ENCODE peak calls at places on chromosomes 7 and 10, in ten cellular contexts. P, U, Z, V, W, F, X, M, B and A are unnamed samples.

GRCh38 chr10:73914036-73914435 is 3.1 kb downstream of the PLAU start:
- DNase-seq in U (no peak), X (no peak), B (no peak), F (no peak), P (no peak), V (no peak), M (no peak), Z (no peak), W (no peak), A (no peak)

GRCh38 chr10:75910032-75910431 is 478.6 kb downstream of the LRMDA start:
- DNase-seq in X (no peak), Z (no peak), P (no peak), F (no peak), M (no peak), B (no peak), V (no peak), W (no peak), U (peak; percentile 34), A (no peak)

GRCh38 chr10:86646933-86647332 is 7.4 kb upstream of the OPN4 start:
- DNase-seq in Z (no peak), X (no peak), V (no peak), B (no peak), P (no peak), M (no peak), F (no peak), W (no peak), U (no peak), A (no peak)

GRCh38 chr10:85510682-85511081 is 855.9 kb downstream of the GRID1 start:
- DNase-seq in B (no peak), V (no peak), Z (no peak), U (no peak), F (no peak), W (no peak), M (no peak), X (peak; percentile 14), P (peak; percentile 24), A (no peak)

GRCh38 chr7:68679456-68680234 is 918.6 kb upstream of the AUTS2 start:
- DNase-seq in F (no peak), M (no peak), P (no peak), V (no peak), U (no peak), Z (no peak), X (no peak), W (no peak), B (no peak), A (no peak)

GRCh38 chr10:49313501-49314070 is 14.6 kb downstream of the C10orf71 start:
- DNase-seq in V (no peak), P (no peak), Z (no peak), X (no peak), U (no peak), B (no peak), W (no peak), F (no peak), M (no peak), A (no peak)

GRCh38 chr7:95577137-95577536 is 19.2 kb downstream of the PDK4 start:
- DNase-seq in M (no peak), V (no peak), W (no peak), B (no peak), U (no peak), P (no peak), Z (no peak), F (no peak), X (no peak), A (no peak)

GRCh38 chr7:140403878-140404564 is at the start of gene RAB19:
- DNase-seq in B (no peak), W (no peak), X (no peak), V (no peak), F (peak; percentile 79), Z (peak; percentile 82), M (peak; percentile 14), U (peak; percentile 72), P (peak; percentile 43), A (peak; percentile 53)

GRCh38 chr10:119374236-119374635 is 166.9 kb downstream of the GRK5 start:
- DNase-seq in W (no peak), P (no peak), U (no peak), B (no peak), M (no peak), F (no peak), V (no peak), X (no peak), Z (peak; percentile 16), A (no peak)

GRCh38 chr7:157495594-157495993 is 158.8 kb downstream of the DNAJB6 start:
- DNase-seq in V (no peak), X (no peak), Z (no peak), B (peak; percentile 32), U (no peak), F (no peak), P (no peak), W (no peak), M (no peak), A (no peak)

GRCh38 chr7:17440831-17441230 is 142.4 kb downstream of the AHR start:
- DNase-seq in M (no peak), U (no peak), W (no peak), Z (no peak), P (no peak), V (no peak), B (no peak), X (no peak), F (no peak), A (peak; percentile 13)

GRCh38 chr7:40147371-40148246 is 12.8 kb downstream of the SUGCT start:
- DNase-seq in P (peak; percentile 31), U (no peak), W (no peak), X (no peak), V (no peak), M (no peak), Z (no peak), F (no peak), B (no peak), A (no peak)

GRCh38 chr7:102843850-102844249 is 69.0 kb upstream of the LRRC17 start:
- DNase-seq in F (no peak), U (no peak), W (no peak), V (no peak), Z (no peak), P (no peak), X (no peak), M (no peak), B (peak; percentile 61), A (no peak)

GRCh38 chr7:124351950-124352349 is 319.1 kb upstream of the TMEM229A start:
- DNase-seq in P (no peak), X (peak; percentile 13), Z (no peak), W (no peak), U (no peak), V (no peak), F (no peak), M (no peak), B (no peak), A (no peak)

DNA sequence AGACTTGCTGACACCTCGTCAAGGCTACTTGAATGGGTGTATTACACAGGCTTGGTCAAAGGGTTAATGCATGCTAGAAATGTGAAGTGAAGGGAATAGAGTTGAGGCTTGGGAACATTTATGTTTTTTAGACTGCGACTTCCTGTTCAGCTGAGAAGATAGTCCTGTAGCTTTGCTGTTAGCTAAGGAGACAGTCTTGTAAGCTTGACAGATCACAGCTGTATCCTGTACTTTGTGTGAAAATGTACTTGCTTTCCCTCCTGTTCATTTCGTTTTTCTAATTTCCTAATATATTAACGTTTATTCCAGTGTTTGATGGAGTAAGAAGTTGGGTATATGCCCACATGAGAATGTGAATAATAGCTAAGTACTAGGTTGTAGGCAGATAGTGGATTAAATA is 52.2 kb downstream of the ADD3 start:
- DNase-seq in W (no peak), P (no peak), V (no peak), F (no peak), B (no peak), U (no peak), Z (no peak), X (no peak), M (no peak), A (no peak)
- H3K4me1 ChIP-seq in W (no peaks in the 10 kb centered on the region), P (peaks cover 21% of the 10 kb centered on the region), V (no peaks in the 10 kb centered on the region), F (peaks cover 2% of the 10 kb centered on the region), B (peaks cover 24% of the 10 kb centered on the region), U (peaks cover 25% of the 10 kb centered on the region), Z (no peaks in the 10 kb centered on the region), X (peaks cover 96% of the 10 kb centered on the region), M (peaks cover 42% of the 10 kb centered on the region), A (peaks cover 81% of the 10 kb centered on the region)

DNA sequence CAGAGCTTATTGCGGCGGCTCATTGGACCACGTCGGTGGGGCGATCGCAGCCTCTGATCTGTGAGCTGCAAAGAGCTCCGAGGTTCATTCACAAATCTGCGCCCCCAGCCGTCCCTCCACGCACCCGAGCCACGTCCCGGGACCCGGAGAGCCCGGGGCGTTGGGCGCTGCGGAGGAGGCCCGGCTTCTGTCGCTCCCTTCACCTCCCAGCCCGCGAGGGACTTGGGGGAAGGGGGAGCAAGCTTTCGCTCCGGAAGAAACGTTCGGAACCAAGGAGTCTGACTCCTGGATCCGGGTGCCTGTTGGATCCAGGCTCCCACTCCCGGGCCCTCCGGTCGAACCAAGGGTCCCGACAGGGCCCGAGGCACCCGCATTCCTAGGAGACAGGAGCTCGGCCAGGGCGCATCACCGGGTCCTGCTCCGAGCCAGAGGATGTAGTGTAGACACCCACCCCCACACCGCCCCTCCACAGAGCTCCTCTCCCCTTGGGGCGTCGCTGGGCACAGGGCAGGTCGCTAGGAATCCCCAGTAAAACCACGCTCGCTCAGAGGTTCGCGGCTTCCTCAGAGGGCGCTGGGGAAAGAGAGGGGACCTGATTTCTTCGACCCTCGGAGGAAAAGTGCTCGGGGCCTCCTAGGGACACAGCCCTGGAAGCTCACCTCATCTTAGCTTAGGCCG is 7.9 kb upstream of the EN2 start:
- DNase-seq in U (no peak), P (no peak), F (no peak), M (no peak), V (no peak), X (no peak), W (no peak), B (no peak), Z (peak; percentile 28), A (no peak)
- H3K4me3 ChIP-seq in U (no peak overlapping the region), P (peak overlapping the region; percentile 42), F (no peak overlapping the region), M (no peak overlapping the region), V (no peak overlapping the region), X (no peak overlapping the region), W (no peak overlapping the region), B (no peak overlapping the region), Z (no peak overlapping the region), A (no peak overlapping the region)

DNA sequence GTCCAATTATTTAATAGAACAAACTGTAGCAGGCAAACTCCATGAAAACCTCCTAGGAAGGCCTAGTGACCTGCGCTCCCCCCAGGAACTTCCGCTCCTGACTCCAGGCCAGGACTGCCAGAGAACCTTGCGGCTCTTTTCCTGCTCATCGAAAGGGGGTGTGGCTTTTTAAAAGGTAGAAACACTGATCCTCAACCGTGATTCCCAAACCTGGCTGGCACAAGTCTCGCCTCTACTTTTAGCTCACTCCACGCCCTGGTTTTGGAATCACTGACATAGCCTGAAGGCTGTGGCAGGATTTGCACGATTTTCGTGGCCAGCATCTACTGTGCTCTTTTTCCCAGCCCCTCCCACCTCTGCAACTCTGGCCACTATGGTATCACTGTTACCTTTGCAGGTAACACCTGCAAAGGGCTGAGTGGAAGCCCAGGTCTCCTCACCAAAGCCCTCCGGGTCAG is 43.3 kb downstream of the MYOF start:
- DNase-seq in V (no peak), Z (no peak), P (peak; percentile 81), F (peak; percentile 74), W (no peak), X (no peak), M (no peak), B (no peak), U (peak; percentile 70), A (no peak)
- H3K4me1 ChIP-seq in V (peaks cover 89% of the 10 kb centered on the region), Z (no peaks in the 10 kb centered on the region), P (peaks cover 47% of the 10 kb centered on the region), F (no peaks in the 10 kb centered on the region), W (peaks cover 29% of the 10 kb centered on the region), X (peaks cover 74% of the 10 kb centered on the region), M (no peaks in the 10 kb centered on the region), B (no peaks in the 10 kb centered on the region), U (peaks cover 52% of the 10 kb centered on the region), A (no peaks in the 10 kb centered on the region)

DNA sequence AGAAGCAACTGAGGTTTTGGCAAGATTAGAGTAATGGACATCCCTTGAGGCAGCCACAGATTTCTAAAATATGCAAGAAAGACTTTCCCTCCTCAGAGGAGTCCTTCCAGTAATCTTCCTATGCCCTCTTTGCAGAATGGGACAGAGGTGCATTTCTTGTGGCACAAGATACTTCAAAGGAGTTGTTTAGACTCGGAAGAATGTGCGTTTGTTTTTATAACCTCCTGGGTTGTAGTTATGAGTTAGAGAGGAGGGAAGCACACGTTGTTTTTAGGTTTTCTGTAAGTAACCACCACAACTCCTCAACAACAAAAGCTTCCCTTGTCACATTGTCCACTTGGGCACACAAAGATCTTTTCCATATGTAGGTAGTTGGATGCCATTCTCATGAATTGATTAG is 78.1 kb upstream of the GLI3 start:
- DNase-seq in X (no peak), W (no peak), P (no peak), U (no peak), Z (no peak), V (no peak), M (no peak), F (no peak), B (no peak), A (no peak)
- H3K4me3 ChIP-seq in X (no peak overlapping the region), W (no peak overlapping the region), P (no peak overlapping the region), U (no peak overlapping the region), Z (no peak overlapping the region), V (no peak overlapping the region), M (no peak overlapping the region), F (no peak overlapping the region), B (no peak overlapping the region), A (no peak overlapping the region)